ENCODE peak calls at places on chromosomes 12 and 14, in six cellular contexts. One of them, this sample, is unnamed.

GRCh38 chr12:112841240-112841639 is 49.7 kb downstream of the RPH3A start:
- DNase-seq in GM23338: no peak
- DNase-seq in MM.1S: no peak
- DNase-seq in GM23248: no peak
- DNase-seq in fibroblast of lung: no peak
- DNase-seq in astrocyte: no peak
- DNase-seq in this sample: no peak

GRCh38 chr12:130775953-130776856 is 60.1 kb upstream of the RIMBP2 start:
- DNase-seq in GM23338: peak
- DNase-seq in MM.1S: no peak
- DNase-seq in GM23248: peak
- DNase-seq in fibroblast of lung: peak
- DNase-seq in astrocyte: peak
- DNase-seq in this sample: no peak

GRCh38 chr12:108757842-108758241 is 26.5 kb upstream of the CORO1C start:
- DNase-seq in GM23338: no peak
- DNase-seq in MM.1S: no peak
- DNase-seq in GM23248: no peak
- DNase-seq in fibroblast of lung: no peak
- DNase-seq in astrocyte: no peak
- DNase-seq in this sample: no peak

GRCh38 chr12:71297930-71298329 is 140.1 kb upstream of the TSPAN8 start:
- DNase-seq in GM23338: no peak
- DNase-seq in MM.1S: no peak
- DNase-seq in GM23248: no peak
- DNase-seq in fibroblast of lung: no peak
- DNase-seq in astrocyte: no peak
- DNase-seq in this sample: no peak

GRCh38 chr14:69129264-69129880 is 23.5 kb downstream of the DCAF5 start:
- DNase-seq in GM23338: peak
- DNase-seq in MM.1S: peak
- DNase-seq in GM23248: peak
- DNase-seq in fibroblast of lung: peak
- DNase-seq in astrocyte: peak
- DNase-seq in this sample: no peak

GRCh38 chr14:23568021-23568599 is 519 bp upstream of the AP1G2 start:
- DNase-seq in GM23338: no peak
- DNase-seq in MM.1S: no peak
- DNase-seq in GM23248: no peak
- DNase-seq in fibroblast of lung: no peak
- DNase-seq in astrocyte: no peak
- DNase-seq in this sample: no peak

GRCh38 chr14:30949651-30950050 is 75.3 kb downstream of the COCH start:
- DNase-seq in GM23338: no peak
- DNase-seq in MM.1S: no peak
- DNase-seq in GM23248: no peak
- DNase-seq in fibroblast of lung: no peak
- DNase-seq in astrocyte: no peak
- DNase-seq in this sample: no peak

GRCh38 chr14:53888535-53889386 is 67.9 kb downstream of the BMP4 start:
- DNase-seq in GM23338: no peak
- DNase-seq in MM.1S: no peak
- DNase-seq in GM23248: no peak
- DNase-seq in fibroblast of lung: no peak
- DNase-seq in astrocyte: no peak
- DNase-seq in this sample: no peak

GRCh38 chr12:125371023-125371422 is 305.8 kb downstream of the AACS start:
- DNase-seq in GM23338: no peak
- DNase-seq in MM.1S: no peak
- DNase-seq in GM23248: no peak
- DNase-seq in fibroblast of lung: no peak
- DNase-seq in astrocyte: no peak
- DNase-seq in this sample: no peak

GRCh38 chr12:120909633-120910318 is 5.6 kb upstream of the SPPL3 start:
- DNase-seq in GM23338: no peak
- DNase-seq in MM.1S: no peak
- DNase-seq in GM23248: no peak
- DNase-seq in fibroblast of lung: no peak
- DNase-seq in astrocyte: no peak
- DNase-seq in this sample: no peak

GRCh38 chr14:51472881-51473280 is 178.8 kb upstream of the FRMD6 start:
- DNase-seq in GM23338: no peak
- DNase-seq in MM.1S: no peak
- DNase-seq in GM23248: peak
- DNase-seq in fibroblast of lung: peak
- DNase-seq in astrocyte: no peak
- DNase-seq in this sample: no peak

GRCh38 chr12:124762384-124762783 is 101.3 kb downstream of the SCARB1 start:
- DNase-seq in GM23338: no peak
- DNase-seq in MM.1S: no peak
- DNase-seq in GM23248: no peak
- DNase-seq in fibroblast of lung: no peak
- DNase-seq in astrocyte: no peak
- DNase-seq in this sample: no peak

GRCh38 chr12:25979563-25979962 is 21.1 kb downstream of the RASSF8 start:
- DNase-seq in GM23338: no peak
- DNase-seq in MM.1S: no peak
- DNase-seq in GM23248: peak
- DNase-seq in fibroblast of lung: no peak
- DNase-seq in astrocyte: no peak
- DNase-seq in this sample: no peak

GRCh38 chr12:94875525-94875924 is 128.0 kb downstream of the NDUFA12 start:
- DNase-seq in GM23338: peak
- DNase-seq in MM.1S: peak
- DNase-seq in GM23248: no peak
- DNase-seq in fibroblast of lung: peak
- DNase-seq in astrocyte: no peak
- DNase-seq in this sample: peak
- TF ChIP-seq EZH2 in GM23338: no peak
- TF ChIP-seq EZH2 in MM.1S: no peak
- TF ChIP-seq EZH2 in GM23248: no peak
- TF ChIP-seq EZH2 in fibroblast of lung: no peak
- TF ChIP-seq EZH2 in astrocyte: no peak
- TF ChIP-seq EZH2 in this sample: no peak

DNA sequence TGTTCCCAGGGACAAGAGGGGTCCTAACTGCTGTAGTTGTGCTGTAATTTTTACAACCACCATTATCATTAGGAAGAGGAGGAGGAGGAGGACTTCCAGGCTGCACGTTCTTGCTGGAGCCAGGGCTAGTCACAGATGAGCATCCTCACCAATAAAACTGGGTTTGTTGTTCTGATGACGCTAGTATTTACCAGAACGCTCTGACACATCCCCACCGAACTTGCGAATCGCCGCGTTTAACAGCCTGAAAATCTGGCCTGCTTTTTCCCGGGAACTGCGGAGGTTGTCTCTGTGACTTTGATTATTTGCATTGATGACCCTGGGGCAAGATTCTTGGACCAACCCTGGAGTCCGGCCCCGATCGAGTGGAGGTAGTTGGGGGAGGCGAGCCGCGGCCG is 10.2 kb downstream of the TBX5 start:
- DNase-seq in GM23338: peak
- DNase-seq in MM.1S: no peak
- DNase-seq in GM23248: peak
- DNase-seq in fibroblast of lung: peak
- DNase-seq in astrocyte: no peak
- DNase-seq in this sample: no peak
- TF ChIP-seq EZH2 in GM23338: peak
- TF ChIP-seq EZH2 in MM.1S: no peak
- TF ChIP-seq EZH2 in GM23248: no peak
- TF ChIP-seq EZH2 in fibroblast of lung: no peak
- TF ChIP-seq EZH2 in astrocyte: peak
- TF ChIP-seq EZH2 in this sample: peak

DNA sequence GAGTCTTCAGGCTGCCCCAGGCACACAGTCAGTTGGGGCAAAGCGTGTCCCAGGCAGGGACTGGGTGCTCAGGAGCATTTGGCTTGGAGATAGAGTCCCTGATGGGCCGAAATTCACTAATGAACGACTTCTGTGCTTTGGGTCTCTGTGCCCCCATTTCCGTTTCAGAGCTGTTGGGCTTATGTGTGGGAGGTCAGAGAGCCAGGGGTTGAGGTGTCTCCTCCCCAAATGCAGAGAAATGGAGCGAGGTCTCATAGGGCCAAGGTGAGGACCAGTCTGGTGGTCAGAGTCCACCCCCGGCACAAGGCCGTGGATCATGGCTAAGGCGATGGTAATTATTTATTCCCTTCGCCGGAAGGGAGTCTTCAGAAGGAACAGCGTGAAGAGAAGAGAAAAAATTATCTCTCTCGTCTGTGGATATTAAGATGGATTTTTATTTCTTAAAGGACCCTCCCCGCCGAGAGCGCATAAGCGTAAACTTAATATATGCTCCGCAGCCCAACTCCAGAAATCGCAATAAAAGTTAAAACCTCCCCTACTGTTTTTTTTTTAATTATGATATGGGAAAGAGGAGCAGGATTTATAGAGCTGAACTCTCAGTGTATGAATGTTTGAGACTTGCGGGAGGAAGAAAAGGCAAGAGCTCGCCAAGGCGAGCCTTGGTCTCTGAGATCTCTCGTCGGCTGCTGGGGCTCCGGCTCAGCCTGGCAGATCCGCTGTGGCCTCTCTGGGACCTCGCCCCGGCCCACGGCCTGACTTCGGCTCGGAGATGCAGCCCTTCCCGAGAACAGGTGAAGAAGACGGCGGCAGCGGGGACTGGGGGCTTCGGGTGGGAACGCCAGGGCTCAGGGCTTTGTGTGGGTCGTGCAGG is 6.3 kb upstream of the HOXC9 start:
- DNase-seq in GM23338: no peak
- DNase-seq in MM.1S: no peak
- DNase-seq in GM23248: no peak
- DNase-seq in fibroblast of lung: no peak
- DNase-seq in astrocyte: no peak
- DNase-seq in this sample: no peak
- TF ChIP-seq EZH2 in GM23338: peak
- TF ChIP-seq EZH2 in MM.1S: no peak
- TF ChIP-seq EZH2 in GM23248: no peak
- TF ChIP-seq EZH2 in fibroblast of lung: peak
- TF ChIP-seq EZH2 in astrocyte: peak
- TF ChIP-seq EZH2 in this sample: no peak

GRCh38 chr12:6827982-6828670 is at the start of gene P3H3:
- DNase-seq in GM23338: peak
- DNase-seq in MM.1S: no peak
- DNase-seq in GM23248: peak
- DNase-seq in fibroblast of lung: peak
- DNase-seq in astrocyte: peak
- DNase-seq in this sample: no peak
- TF ChIP-seq EZH2 in GM23338: no peak
- TF ChIP-seq EZH2 in MM.1S: no peak
- TF ChIP-seq EZH2 in GM23248: no peak
- TF ChIP-seq EZH2 in fibroblast of lung: no peak
- TF ChIP-seq EZH2 in astrocyte: no peak
- TF ChIP-seq EZH2 in this sample: no peak

GRCh38 chr14:73237786-73238261 is 518 bp downstream of the PAPLN start:
- DNase-seq in GM23338: peak
- DNase-seq in MM.1S: no peak
- DNase-seq in GM23248: peak
- DNase-seq in fibroblast of lung: no peak
- DNase-seq in astrocyte: no peak
- DNase-seq in this sample: no peak
- TF ChIP-seq EZH2 in GM23338: peak
- TF ChIP-seq EZH2 in MM.1S: no peak
- TF ChIP-seq EZH2 in GM23248: no peak
- TF ChIP-seq EZH2 in fibroblast of lung: no peak
- TF ChIP-seq EZH2 in astrocyte: peak
- TF ChIP-seq EZH2 in this sample: no peak

DNA sequence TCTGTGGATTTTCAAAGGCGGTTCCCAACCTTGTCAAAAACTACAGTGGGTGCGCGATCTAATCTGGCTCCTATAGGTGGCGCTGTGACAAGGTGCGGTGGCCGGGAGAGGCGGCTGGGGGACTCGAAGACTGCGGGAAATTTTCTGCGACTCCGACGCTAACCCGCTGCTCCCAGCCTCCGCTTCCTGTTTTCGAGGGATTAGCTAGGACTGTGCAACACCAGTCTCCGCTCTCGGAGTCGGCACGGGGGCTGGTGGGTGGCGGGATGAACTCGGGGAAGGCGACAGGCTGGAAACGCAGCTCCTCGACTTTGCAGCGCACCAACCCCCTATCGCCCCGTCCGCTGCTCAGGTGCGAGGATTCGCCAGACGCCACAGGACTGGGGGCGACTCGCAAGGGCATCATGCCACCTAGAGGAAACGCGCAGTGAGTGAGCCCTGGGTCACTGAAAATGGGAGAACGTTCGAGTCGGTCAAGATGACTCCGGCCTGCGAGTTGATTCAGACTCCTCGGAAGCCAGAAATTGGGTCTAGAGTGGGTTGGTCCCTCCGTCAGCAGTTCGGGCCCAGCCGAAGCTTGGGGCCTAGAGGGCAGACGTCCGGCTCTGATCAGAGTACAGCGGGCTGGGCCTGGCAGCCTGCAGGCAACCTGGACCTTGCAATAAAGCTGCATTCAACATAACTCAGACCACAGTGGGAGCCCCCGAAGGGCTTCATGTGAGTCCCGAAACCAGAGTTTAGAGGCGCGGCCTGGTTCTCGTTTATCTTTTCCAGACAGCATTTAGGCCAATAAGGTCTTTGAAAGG is 5.5 kb upstream of the PAX9 start:
- DNase-seq in GM23338: peak
- DNase-seq in MM.1S: no peak
- DNase-seq in GM23248: peak
- DNase-seq in fibroblast of lung: no peak
- DNase-seq in astrocyte: no peak
- DNase-seq in this sample: no peak
- TF ChIP-seq EZH2 in GM23338: peak
- TF ChIP-seq EZH2 in MM.1S: no peak
- TF ChIP-seq EZH2 in GM23248: peak
- TF ChIP-seq EZH2 in fibroblast of lung: peak
- TF ChIP-seq EZH2 in astrocyte: peak
- TF ChIP-seq EZH2 in this sample: peak

DNA sequence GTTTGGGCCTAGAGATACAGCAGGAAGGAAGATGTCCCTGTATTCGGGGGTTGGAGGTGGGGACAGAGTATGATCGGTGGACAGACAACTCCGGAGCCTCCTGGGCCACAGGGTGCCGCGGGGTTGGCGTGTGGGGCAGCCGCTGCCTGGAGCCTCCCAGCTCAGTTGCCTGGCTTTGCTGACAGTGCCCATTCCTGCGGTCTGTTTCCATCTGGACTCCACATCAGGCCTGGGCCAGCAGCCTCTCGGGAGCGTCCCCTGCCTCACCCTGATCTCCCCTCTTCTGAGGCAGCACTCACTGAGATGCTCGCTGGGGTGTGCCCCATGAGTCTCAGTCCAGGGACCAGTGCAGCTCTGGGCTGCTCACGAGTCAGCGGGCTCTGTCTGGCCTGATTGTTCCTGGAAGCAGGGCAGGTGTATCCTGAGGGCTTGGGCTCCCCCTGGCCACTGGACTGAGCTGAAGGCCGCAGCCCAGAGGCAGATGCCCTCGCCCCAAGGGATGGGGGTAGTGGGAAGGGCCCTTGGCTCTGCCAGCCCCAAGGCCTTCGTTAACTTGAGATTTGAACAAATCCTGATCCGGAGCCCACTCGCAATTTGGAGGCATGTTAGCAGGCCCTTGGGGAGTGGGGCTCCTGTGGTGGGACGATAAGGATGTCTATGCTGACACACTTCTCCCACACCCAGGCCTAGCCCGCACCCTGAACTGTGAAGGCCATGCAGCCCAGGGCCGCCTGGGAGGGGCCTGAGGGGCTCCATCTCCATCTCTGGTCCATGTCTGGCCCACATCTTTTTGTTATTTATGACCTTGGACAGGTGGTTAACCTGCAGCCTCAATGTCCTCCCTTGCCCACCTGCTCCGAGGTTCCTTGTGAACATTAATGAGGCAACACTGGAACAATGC is 7.5 kb downstream of the HIP1R start:
- DNase-seq in GM23338: no peak
- DNase-seq in MM.1S: no peak
- DNase-seq in GM23248: no peak
- DNase-seq in fibroblast of lung: no peak
- DNase-seq in astrocyte: no peak
- DNase-seq in this sample: no peak
- TF ChIP-seq EZH2 in GM23338: no peak
- TF ChIP-seq EZH2 in MM.1S: no peak
- TF ChIP-seq EZH2 in GM23248: no peak
- TF ChIP-seq EZH2 in fibroblast of lung: no peak
- TF ChIP-seq EZH2 in astrocyte: no peak
- TF ChIP-seq EZH2 in this sample: no peak